ENCODE peak calls at places on chromosomes 16 and 17, in nine cellular contexts. N is heart right ventricle, W is Right ventricle myocardium superior, K is iPS DF 19.7, T is amniotic epithelial cell, M is stomach, A is RCC 7860, P is left ventricle myocardium inferior, F is posterior cingulate gyrus. X is an unnamed sample.
A peak's percentile ranks its signal among the peaks of the same experiment; 100 is the strongest.

GRCh38 chr17:30376621-30377452 is 1.9 kb upstream of the CPD start:
- DNase-seq in N (no peak), W (peak; percentile 66), K (no peak), T (peak; percentile 76), M (no peak), A (no peak), P (peak; percentile 49), F (no peak), X (no peak)

GRCh38 chr17:77742579-77742978 is 215.9 kb upstream of the TNRC6C start:
- DNase-seq in N (no peak), W (no peak), K (no peak), T (no peak), M (no peak), A (no peak), P (no peak), F (no peak), X (no peak)

GRCh38 chr17:33509331-33509730 is 216.2 kb upstream of the ASIC2 start:
- DNase-seq in N (no peak), W (no peak), K (no peak), T (peak; percentile 85), M (no peak), A (no peak), P (no peak), F (no peak), X (no peak)

GRCh38 chr17:28492352-28493310 is 13.5 kb upstream of the FOXN1 start:
- DNase-seq in N (no peak), W (no peak), K (no peak), T (peak; percentile 69), M (no peak), A (no peak), P (no peak), F (no peak), X (no peak)

GRCh38 chr16:89315791-89316581 is 98.5 kb downstream of the ZNF778 start:
- DNase-seq in N (peak; percentile 51), W (peak; percentile 66), K (no peak), T (peak; percentile 82), M (peak; percentile 34), A (peak; percentile 92), P (peak; percentile 42), F (no peak), X (no peak)

GRCh38 chr17:44354582-44355309 is 8.9 kb downstream of the FAM171A2 start:
- DNase-seq in N (peak; percentile 70), W (peak; percentile 68), K (no peak), T (no peak), M (no peak), A (no peak), P (peak; percentile 60), F (no peak), X (no peak)

GRCh38 chr17:40530531-40530987 is 29.1 kb upstream of the TNS4 start:
- DNase-seq in N (no peak), W (no peak), K (no peak), T (no peak), M (no peak), A (no peak), P (no peak), F (no peak), X (no peak)

GRCh38 chr17:77507116-77507885 is 366.5 kb downstream of the SEC14L1 start:
- DNase-seq in N (no peak), W (no peak), K (no peak), T (no peak), M (no peak), A (no peak), P (no peak), F (no peak), X (no peak)

GRCh38 chr16:15716694-15717447 is 66.8 kb downstream of the NDE1 start:
- DNase-seq in N (no peak), W (no peak), K (no peak), T (no peak), M (no peak), A (no peak), P (no peak), F (no peak), X (no peak)

GRCh38 chr16:78528265-78528664 is 428.8 kb downstream of the WWOX start:
- DNase-seq in N (no peak), W (no peak), K (no peak), T (no peak), M (no peak), A (no peak), P (no peak), F (no peak), X (no peak)

X was measured in right lobe of liver.